ENCODE peak calls at places on chromosome 7, in six cellular contexts. O is colonic mucosa, G is adipocyte, I is sigmoid colon, Q is Panc1, D is HCT116. S is an unnamed sample. For H3K36me3, the result is how much of the 10 kb centered on the place peaks cover.

GRCh38 chr7:157527235-157527634 is 190.4 kb downstream of the DNAJB6 start:
- DNase-seq in G (no peak), I (no peak), O (no peak), Q (no peak), D (no peak), S (no peak)

GRCh38 chr7:71254751-71255150 is 122.8 kb downstream of the GALNT17 start:
- DNase-seq in I (no peak), O (no peak), G (no peak), Q (no peak), D (no peak), S (no peak)

GRCh38 chr7:25882151-25882773 is 269.7 kb upstream of the NFE2L3 start:
- DNase-seq in G (no peak), Q (no peak), O (no peak), D (no peak), I (no peak), S (no peak)

GRCh38 chr7:107168233-107169119 is at the start of gene HBP1:
- DNase-seq in D (peak), Q (peak), O (peak), I (peak), G (peak), S (peak)

GRCh38 chr7:92723978-92724377 is 112.4 kb downstream of the CDK6 start:
- DNase-seq in O (no peak), D (no peak), Q (no peak), G (no peak), I (no peak), S (no peak)

GRCh38 chr7:39735903-39736302 is 112.5 kb downstream of the RALA start:
- DNase-seq in O (no peak), G (no peak), D (no peak), I (no peak), Q (no peak), S (no peak)

GRCh38 chr7:151485006-151485732 is 34.5 kb downstream of the RHEB start:
- DNase-seq in I (no peak), O (no peak), Q (no peak), D (peak), G (peak), S (peak)

GRCh38 chr7:79723833-79724608 is 270.6 kb upstream of the MAGI2 start:
- DNase-seq in O (no peak), I (no peak), Q (no peak), G (no peak), D (peak), S (no peak)

GRCh38 chr7:87105401-87105800 is 45.9 kb upstream of the ELAPOR2 start:
- DNase-seq in D (no peak), O (no peak), G (no peak), Q (no peak), I (no peak), S (no peak)

GRCh38 chr7:18361756-18362155 is 133.8 kb upstream of the HDAC9 start:
- DNase-seq in I (no peak), Q (no peak), G (no peak), O (peak), D (no peak), S (peak)

GRCh38 chr7:100867040-100867795 is at the start of gene TRIP6:
- DNase-seq in O (peak), D (peak), G (peak), Q (no peak), I (peak), S (peak)

GRCh38 chr7:88693131-88693530 is 66.4 kb upstream of the ZNF804B start:
- DNase-seq in D (no peak), O (no peak), Q (no peak), G (no peak), I (no peak), S (no peak)

GRCh38 chr7:77501165-77501515 is 36.0 kb upstream of the PTPN12 start:
- DNase-seq in I (no peak), G (no peak), O (no peak), Q (no peak), D (no peak), S (no peak)

GRCh38 chr7:42197391-42197790 is 39.6 kb downstream of the GLI3 start:
- DNase-seq in I (no peak), G (peak), O (no peak), D (no peak), Q (no peak), S (no peak)

GRCh38 chr7:75993689-75994387 is 557 bp downstream of the TMEM120A start:
- DNase-seq in I (peak), G (peak), O (peak), D (no peak), Q (no peak), S (peak)

GRCh38 chr7:34928052-34928451 is 109.2 kb downstream of the DPY19L1 start:
- DNase-seq in I (no peak), D (peak), Q (peak), O (peak), G (peak), S (peak)

GRCh38 chr7:74043523-74043951 is 15.6 kb downstream of the ELN start:
- DNase-seq in Q (no peak), D (no peak), I (peak), G (peak), O (no peak), S (no peak)

GRCh38 chr7:135490783-135491182 is 19.1 kb downstream of the CNOT4 start:
- DNase-seq in I (no peak), Q (no peak), O (peak), G (no peak), D (no peak), S (peak)

GRCh38 chr7:41096921-41097320 is 606.0 kb downstream of the INHBA start:
- DNase-seq in G (no peak), D (no peak), Q (no peak), I (no peak), O (no peak), S (no peak)

GRCh38 chr7:38283809-38284208 is 10.4 kb upstream of the TARP start:
- DNase-seq in Q (no peak), D (no peak), I (no peak), O (no peak), G (no peak), S (no peak)

GRCh38 chr7:157656195-157656769 is 319.5 kb downstream of the DNAJB6 start:
- DNase-seq in O (no peak), Q (no peak), G (no peak), I (no peak), D (no peak), S (no peak)

GRCh38 chr7:44849277-44850210 is 1.7 kb upstream of the H2AZ2 start:
- DNase-seq in G (peak), I (no peak), Q (no peak), O (no peak), D (no peak), S (no peak)

DNA sequence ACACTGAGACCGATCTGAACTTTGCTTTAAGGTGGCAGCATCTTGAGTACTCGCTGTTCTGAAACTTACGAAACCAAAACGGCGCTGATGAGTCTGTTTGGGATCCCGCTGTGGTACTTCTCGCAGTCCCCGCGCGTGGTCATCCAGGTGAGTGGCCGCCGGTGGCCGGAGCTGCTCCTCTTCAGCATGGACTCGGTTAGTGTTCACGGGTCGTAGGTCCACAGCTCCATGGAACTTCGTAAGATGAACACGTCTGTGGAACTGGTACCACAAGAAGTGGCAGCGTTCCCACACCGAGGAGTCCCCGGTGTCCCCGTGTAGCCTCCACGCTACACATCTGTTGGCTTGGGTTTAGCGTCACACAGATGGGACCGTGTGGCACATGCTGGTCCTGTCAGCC is 10.4 kb upstream of the GET4 start:
- DNase-seq in I (no peak), Q (no peak), D (no peak), G (no peak), O (no peak), S (no peak)
- H3K36me3 ChIP-seq in I (half or more), Q (under half), D (under half), G (under half), O (under half), S (half or more)

GRCh38 chr7:116920359-116920758 is 32.9 kb upstream of the ST7 start:
- DNase-seq in O (no peak), D (no peak), I (no peak), G (no peak), Q (no peak), S (no peak)

GRCh38 chr7:116922545-116922944 is 30.8 kb upstream of the ST7 start:
- DNase-seq in D (no peak), Q (no peak), G (no peak), O (no peak), I (no peak), S (no peak)

GRCh38 chr7:116924741-116925140 is 28.6 kb upstream of the ST7 start:
- DNase-seq in I (no peak), G (no peak), Q (no peak), D (no peak), O (no peak), S (no peak)

GRCh38 chr7:116918744-116919143 is 34.6 kb upstream of the ST7 start:
- DNase-seq in O (no peak), Q (no peak), G (peak), D (no peak), I (no peak), S (no peak)
- H3K36me3 ChIP-seq in O (under half), Q (under half), G (half or more), D (under half), I (half or more), S (under half)

GRCh38 chr7:21450076-21450475 is 22.2 kb downstream of the SP4 start:
- DNase-seq in D (no peak), I (no peak), O (no peak), Q (no peak), G (no peak), S (no peak)

GRCh38 chr7:21448974-21449373 is 21.1 kb downstream of the SP4 start:
- DNase-seq in Q (no peak), O (no peak), I (no peak), D (no peak), G (no peak), S (no peak)

GRCh38 chr7:21454906-21455305 is 27.0 kb downstream of the SP4 start:
- DNase-seq in D (no peak), I (no peak), G (no peak), O (no peak), Q (no peak), S (no peak)

GRCh38 chr7:21454182-21454581 is 26.3 kb downstream of the SP4 start:
- DNase-seq in G (no peak), I (no peak), Q (no peak), D (peak), O (no peak), S (no peak)

GRCh38 chr7:21450876-21451275 is 23.0 kb downstream of the SP4 start:
- DNase-seq in D (no peak), Q (no peak), O (no peak), I (no peak), G (no peak), S (no peak)
- H3K36me3 ChIP-seq in D (under half), Q (under half), O (under half), I (under half), G (under half), S (under half)

DNA sequence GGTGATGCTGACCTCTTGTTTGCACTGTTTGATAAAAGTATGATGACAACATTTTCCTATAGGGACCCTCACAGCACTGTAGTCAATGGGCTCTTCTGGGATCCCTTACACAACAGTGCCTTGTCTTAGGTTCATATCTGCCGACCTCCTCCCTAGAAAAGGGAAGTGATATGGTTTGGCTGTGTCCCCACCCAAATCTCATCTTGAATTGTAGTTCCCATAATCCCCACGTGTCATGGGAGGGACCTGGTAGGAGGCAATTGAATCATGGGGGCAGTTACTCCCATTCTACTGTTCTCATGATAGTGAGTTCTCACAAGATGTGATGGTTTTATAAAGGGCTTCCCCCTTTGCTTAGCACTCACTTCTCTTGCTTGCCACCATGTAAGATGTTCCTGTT is 23.1 kb downstream of the ZC3HAV1 start:
- DNase-seq in Q (no peak), O (no peak), D (no peak), G (no peak), I (no peak), S (no peak)
- H3K36me3 ChIP-seq in Q (under half), O (under half), D (under half), G (half or more), I (half or more), S (under half)

DNA sequence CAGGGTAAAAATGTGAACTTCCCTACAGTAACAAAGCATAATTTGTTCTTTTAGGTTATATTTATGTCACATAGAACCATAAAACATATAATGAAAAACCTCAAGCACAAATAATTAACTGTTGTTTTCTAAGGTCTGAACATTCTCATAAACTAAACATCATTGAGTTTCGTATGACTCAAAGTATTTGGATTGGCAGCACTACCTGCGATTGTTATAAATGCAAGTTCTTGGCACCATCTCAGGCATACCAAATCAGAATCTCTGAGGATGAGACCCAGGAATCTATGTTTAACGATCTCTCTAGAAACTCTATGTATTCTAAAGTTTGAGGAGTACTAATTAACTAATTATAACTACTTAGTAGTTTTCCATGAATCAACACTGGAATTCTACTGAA is 22.5 kb downstream of the ORC5 start:
- DNase-seq in I (no peak), G (no peak), D (no peak), Q (no peak), O (no peak), S (peak)
- H3K36me3 ChIP-seq in I (half or more), G (half or more), D (under half), Q (under half), O (under half), S (under half)

DNA sequence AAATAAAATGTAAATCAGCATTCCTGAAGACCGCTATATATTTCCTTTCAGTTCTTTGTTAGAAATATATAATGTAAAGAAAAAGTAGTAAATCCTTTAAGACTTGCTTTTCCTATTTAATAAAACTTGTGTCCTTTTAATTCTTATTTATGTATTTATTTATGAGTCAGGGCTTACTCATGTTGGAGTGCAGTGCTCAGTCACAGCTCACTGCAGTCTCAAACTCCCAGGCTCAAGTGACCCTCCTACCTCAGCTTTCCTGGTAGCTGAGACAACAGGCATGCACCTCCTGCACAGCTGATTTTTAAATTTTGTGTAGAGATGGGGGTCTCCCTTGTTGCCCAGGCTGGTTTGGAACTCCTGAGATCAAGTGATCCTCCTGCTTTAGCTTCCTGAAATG is 724.5 kb downstream of the ANKRD7 start:
- DNase-seq in G (no peak), D (no peak), O (no peak), Q (no peak), I (no peak), S (peak)
- H3K36me3 ChIP-seq in G (under half), D (under half), O (under half), Q (under half), I (under half), S (under half)

GRCh38 chr7:36639826-36640225 is 84.5 kb downstream of the AOAH start:
- DNase-seq in I (no peak), O (no peak), Q (no peak), G (no peak), D (no peak), S (no peak)

GRCh38 chr7:36644625-36645422 is 79.5 kb downstream of the AOAH start:
- DNase-seq in G (no peak), O (no peak), Q (no peak), D (no peak), I (no peak), S (peak)

GRCh38 chr7:36642010-36642409 is 82.3 kb downstream of the AOAH start:
- DNase-seq in G (no peak), Q (no peak), I (no peak), D (no peak), O (no peak), S (no peak)

GRCh38 chr7:36640682-36641081 is 83.6 kb downstream of the AOAH start:
- DNase-seq in G (no peak), I (no peak), Q (no peak), O (no peak), D (no peak), S (no peak)

DNA sequence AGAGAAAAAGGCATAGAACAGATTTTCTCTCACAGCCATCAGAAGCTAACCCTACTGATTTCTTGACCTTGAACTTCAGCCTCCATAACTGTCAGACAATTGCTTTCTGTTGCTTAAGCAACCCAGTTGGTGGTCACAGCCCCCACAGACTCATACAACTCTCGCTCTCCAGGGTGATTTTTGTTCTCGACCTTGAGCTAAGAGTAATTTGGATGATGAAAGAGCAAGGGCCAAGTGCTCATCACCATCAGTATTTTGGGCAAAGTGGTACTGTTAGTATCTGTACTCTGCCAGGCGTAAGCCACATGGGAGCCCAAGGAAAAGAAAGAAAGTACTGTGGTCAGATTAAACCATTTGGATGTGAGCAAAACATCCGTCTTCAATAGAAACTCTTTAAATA is 81.9 kb downstream of the AOAH start:
- DNase-seq in D (no peak), I (no peak), Q (no peak), G (no peak), O (no peak), S (no peak)
- H3K36me3 ChIP-seq in D (under half), I (under half), Q (under half), G (under half), O (under half), S (under half)

GRCh38 chr7:50594734-50595537 is 29.7 kb upstream of the DDC start:
- DNase-seq in I (no peak), G (no peak), O (no peak), Q (no peak), D (no peak), S (no peak)
- H3K36me3 ChIP-seq in I (half or more), G (half or more), O (under half), Q (under half), D (under half), S (under half)

GRCh38 chr7:66157060-66157459 is 42.4 kb downstream of the CRCP start:
- DNase-seq in I (no peak), D (no peak), O (no peak), Q (no peak), G (no peak), S (no peak)
- H3K36me3 ChIP-seq in I (half or more), D (under half), O (under half), Q (under half), G (under half), S (under half)

GRCh38 chr7:2369139-2369538 is 14.5 kb downstream of the EIF3B start:
- DNase-seq in O (no peak), D (no peak), I (no peak), G (no peak), Q (no peak), S (no peak)
- H3K36me3 ChIP-seq in O (under half), D (half or more), I (half or more), G (half or more), Q (half or more), S (half or more)